ENCODE peak calls at places on chromosomes 4 and X, in eight cellular contexts. Y is RWPE1, E is GM23338, U is left ventricle myocardium inferior, W is left lung, K is fibroblast of villous mesenchyme, F is pancreas, T is breast epithelium. M is an unnamed sample.

GRCh38 chr4:108702960-108703359 is 52.6 kb downstream of the OSTC start:
- DNase-seq in F (no peak), Y (no peak), E (no peak), W (no peak), K (peak; percentile 14), T (no peak), U (no peak), M (no peak)

GRCh38 chrX:136250191-136251041 is 784 bp downstream of the MAP7D3 start:
- DNase-seq in T (no peak), K (no peak), U (no peak), W (no peak), F (no peak), E (peak; percentile 33), Y (peak; percentile 10), M (no peak)

GRCh38 chrX:111288841-111289240 is 18.6 kb upstream of the CAPN6 start:
- DNase-seq in W (no peak), Y (no peak), F (no peak), T (no peak), E (no peak), K (no peak), U (no peak), M (no peak)

GRCh38 chr4:132180020-132180427 is 969.1 kb upstream of the PCDH10 start:
- DNase-seq in U (no peak), T (no peak), W (no peak), E (no peak), F (no peak), K (peak; percentile 7), Y (peak; percentile 6), M (no peak)

GRCh38 chr4:3335385-3335784 is 42.6 kb downstream of the RGS12 start:
- DNase-seq in F (no peak), U (no peak), E (no peak), W (no peak), Y (no peak), K (no peak), T (no peak), M (no peak)

GRCh38 chr4:171639540-171639939 is 173.7 kb upstream of the GALNTL6 start:
- DNase-seq in F (no peak), K (no peak), U (no peak), Y (no peak), W (no peak), E (no peak), T (no peak), M (no peak)

GRCh38 chr4:138697771-138698170 is 317.8 kb upstream of the NOCT start:
- DNase-seq in K (peak; percentile 58), E (no peak), W (no peak), F (no peak), Y (no peak), T (no peak), U (no peak), M (no peak)

GRCh38 chr4:124591646-124592045 is 120.9 kb downstream of the ANKRD50 start:
- DNase-seq in K (no peak), W (no peak), T (no peak), Y (no peak), U (no peak), E (no peak), F (no peak), M (no peak)

GRCh38 chr4:122458625-122459024 is 2.1 kb upstream of the IL2 start:
- DNase-seq in E (peak; percentile 1), K (peak; percentile 28), F (no peak), W (no peak), U (no peak), Y (peak; percentile 9), T (no peak), M (no peak)

GRCh38 chr4:98794565-98795205 is 134.2 kb downstream of the EIF4E start:
- DNase-seq in F (no peak), W (no peak), Y (peak; percentile 51), U (no peak), K (peak; percentile 36), E (peak; percentile 28), T (no peak), M (no peak)

GRCh38 chr4:118811008-118811764 is 24.7 kb downstream of the SEC24D start:
- DNase-seq in W (no peak), F (no peak), T (no peak), E (no peak), Y (no peak), U (no peak), K (peak; percentile 83), M (no peak)

GRCh38 chrX:154748712-154749339 is 2.1 kb downstream of the GAB3 start:
- DNase-seq in U (no peak), W (no peak), Y (peak; percentile 45), F (no peak), T (no peak), E (peak; percentile 72), K (peak; percentile 56), M (no peak)

GRCh38 chr4:144179152-144179739 is 38.7 kb upstream of the GYPA start:
- DNase-seq in K (no peak), F (no peak), W (no peak), T (no peak), E (no peak), Y (no peak), U (no peak), M (no peak)

GRCh38 chr4:70705146-70705855 is 16.5 kb upstream of the RUFY3 start:
- DNase-seq in W (peak; percentile 93), Y (peak; percentile 65), U (peak; percentile 77), T (peak; percentile 59), E (peak; percentile 87), K (peak; percentile 82), F (peak; percentile 78), M (peak; percentile 83)

GRCh38 chr4:70704333-70705145 is 16.2 kb downstream of the UTP3 start:
- DNase-seq in U (peak; percentile 86), T (peak; percentile 79), E (peak; percentile 94), F (peak; percentile 87), Y (peak; percentile 51), K (peak; percentile 75), W (peak; percentile 94), M (peak; percentile 87)

GRCh38 chr4:70706516-70706915 is 15.2 kb upstream of the RUFY3 start:
- DNase-seq in F (no peak), T (no peak), K (peak; percentile 21), E (no peak), W (no peak), Y (no peak), U (no peak), M (no peak)

GRCh38 chr4:70703695-70704332 is 15.5 kb downstream of the UTP3 start:
- DNase-seq in K (peak; percentile 69), T (no peak), E (peak; percentile 41), Y (peak; percentile 47), U (no peak), F (no peak), W (no peak), M (no peak)

GRCh38 chr4:70705856-70706461 is 15.8 kb upstream of the RUFY3 start:
- DNase-seq in T (no peak), U (no peak), K (no peak), W (no peak), F (no peak), E (no peak), Y (peak; percentile 8), M (no peak)
- TF ChIP-seq CTCF in T (no peak), U (no peak), K (no peak), W (no peak), F (no peak), E (no peak), Y (no peak), M (no peak)

DNA sequence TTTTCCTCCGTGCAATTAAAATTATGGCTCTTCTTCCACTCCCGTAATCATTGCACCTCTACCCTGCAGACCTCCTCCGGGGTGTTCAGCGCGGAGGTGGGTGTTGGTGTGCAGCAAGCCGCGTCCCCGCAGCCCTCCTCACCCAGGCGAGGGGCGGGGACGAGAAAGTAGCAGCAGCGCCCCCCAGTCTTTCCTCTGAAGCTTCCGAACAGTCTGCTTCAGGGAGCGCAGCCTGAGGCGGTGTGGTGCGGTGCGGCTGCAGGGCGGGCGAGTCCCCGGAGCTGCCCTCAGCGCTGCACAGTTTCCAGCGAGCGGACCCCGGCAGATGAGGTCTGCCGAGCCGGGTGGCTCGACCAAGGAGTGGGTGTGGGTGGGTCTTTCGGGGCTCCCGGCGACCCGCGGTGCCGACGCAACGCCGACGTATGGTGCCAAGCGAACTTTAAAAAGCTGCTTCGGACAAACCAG is at the start of gene FRAS1:
- DNase-seq in Y (peak; percentile 20), F (peak; percentile 33), U (peak; percentile 26), K (no peak), W (peak; percentile 71), T (no peak), E (peak; percentile 78), M (peak; percentile 63)
- TF ChIP-seq CTCF in Y (no peak), F (no peak), U (no peak), K (no peak), W (no peak), T (no peak), E (peak; percentile 18), M (no peak)

GRCh38 chr4:154024097-154024496 is 235.2 kb upstream of the SFRP2 start:
- DNase-seq in F (no peak), W (no peak), T (no peak), U (no peak), K (no peak), E (peak; percentile 63), Y (no peak), M (no peak)
- TF ChIP-seq CTCF in F (no peak), W (no peak), T (peak; percentile 43), U (peak; percentile 38), K (no peak), E (peak; percentile 64), Y (no peak), M (no peak)

DNA sequence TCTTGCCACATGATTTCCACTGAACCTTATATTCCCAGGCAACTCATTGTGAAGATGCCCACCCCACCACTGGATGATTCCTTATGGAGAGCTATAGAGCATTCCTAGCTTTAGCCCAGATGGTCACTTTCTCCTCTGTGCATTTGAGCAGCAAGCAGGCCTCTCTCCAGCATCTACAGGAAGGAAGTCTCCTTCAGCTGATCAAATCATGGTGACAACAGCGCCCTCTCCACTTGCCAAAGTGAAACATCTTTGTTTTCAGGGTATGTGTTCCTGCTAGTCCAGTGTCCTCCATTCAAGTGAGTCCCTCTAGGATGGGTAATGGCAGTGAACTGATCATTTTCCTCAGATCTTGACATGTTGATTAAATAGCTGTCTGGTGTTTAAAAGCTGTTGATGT is 10.9 kb upstream of the SYTL5 start:
- DNase-seq in K (no peak), U (no peak), T (no peak), W (no peak), Y (no peak), E (peak; percentile 2), F (no peak), M (no peak)
- TF ChIP-seq CTCF in K (no peak), U (no peak), T (no peak), W (no peak), Y (no peak), E (peak; percentile 20), F (no peak), M (no peak)